ENCODE peak calls at places on chromosomes 5 and 9, in eight cellular contexts. One of them, this sample, is unnamed.

GRCh38 chr9:137083418-137084004 is 3.3 kb upstream of the MAN1B1 start:
- DNase-seq in heart right ventricle: no peak
- DNase-seq in mammary epithelial cell: peak; percentile 97
- DNase-seq in spleen: no peak
- DNase-seq in cardiac muscle cell: peak; percentile 94
- DNase-seq in pancreas: peak; percentile 29
- DNase-seq in hepatocyte: peak; percentile 85
- DNase-seq in tibial artery: peak; percentile 84
- DNase-seq in this sample: no peak

GRCh38 chr9:136675477-136676296 is 11.6 kb downstream of the AGPAT2 start:
- DNase-seq in mammary epithelial cell: no peak
- DNase-seq in cardiac muscle cell: no peak
- DNase-seq in spleen: no peak
- DNase-seq in hepatocyte: peak; percentile 63
- DNase-seq in pancreas: no peak
- DNase-seq in tibial artery: no peak
- DNase-seq in heart right ventricle: no peak
- DNase-seq in this sample: no peak

GRCh38 chr5:2120361-2120760 is 237.6 kb upstream of the IRX4 start:
- DNase-seq in pancreas: no peak
- DNase-seq in mammary epithelial cell: no peak
- DNase-seq in tibial artery: no peak
- DNase-seq in heart right ventricle: no peak
- DNase-seq in spleen: no peak
- DNase-seq in cardiac muscle cell: no peak
- DNase-seq in hepatocyte: no peak
- DNase-seq in this sample: no peak

GRCh38 chr9:99093492-99093791 is 11.5 kb upstream of the TGFBR1 start:
- DNase-seq in spleen: no peak
- DNase-seq in mammary epithelial cell: no peak
- DNase-seq in cardiac muscle cell: no peak
- DNase-seq in pancreas: no peak
- DNase-seq in heart right ventricle: no peak
- DNase-seq in tibial artery: no peak
- DNase-seq in hepatocyte: no peak
- DNase-seq in this sample: no peak

GRCh38 chr9:93827545-93828330 is 127.4 kb downstream of the BARX1 start:
- DNase-seq in hepatocyte: peak; percentile 73
- DNase-seq in tibial artery: no peak
- DNase-seq in spleen: peak; percentile 84
- DNase-seq in heart right ventricle: peak; percentile 42
- DNase-seq in mammary epithelial cell: peak; percentile 24
- DNase-seq in pancreas: peak; percentile 71
- DNase-seq in cardiac muscle cell: peak; percentile 59
- DNase-seq in this sample: peak; percentile 9

GRCh38 chr5:56493751-56494150 is 260.6 kb upstream of the ANKRD55 start:
- DNase-seq in mammary epithelial cell: no peak
- DNase-seq in pancreas: no peak
- DNase-seq in cardiac muscle cell: no peak
- DNase-seq in spleen: no peak
- DNase-seq in tibial artery: no peak
- DNase-seq in hepatocyte: no peak
- DNase-seq in heart right ventricle: no peak
- DNase-seq in this sample: no peak

GRCh38 chr5:101244621-101245020 is 341.5 kb upstream of the ST8SIA4 start:
- DNase-seq in spleen: no peak
- DNase-seq in cardiac muscle cell: no peak
- DNase-seq in pancreas: no peak
- DNase-seq in mammary epithelial cell: peak; percentile 1
- DNase-seq in heart right ventricle: no peak
- DNase-seq in tibial artery: no peak
- DNase-seq in hepatocyte: no peak
- DNase-seq in this sample: no peak

GRCh38 chr5:33440482-33441240 is at the start of gene TARS1:
- DNase-seq in spleen: peak; percentile 97
- DNase-seq in pancreas: peak; percentile 95
- DNase-seq in mammary epithelial cell: peak; percentile 100
- DNase-seq in cardiac muscle cell: peak; percentile 100
- DNase-seq in heart right ventricle: peak; percentile 95
- DNase-seq in hepatocyte: peak; percentile 99
- DNase-seq in tibial artery: peak; percentile 99
- DNase-seq in this sample: peak; percentile 96

GRCh38 chr5:56330806-56331205 is 97.7 kb upstream of the ANKRD55 start:
- DNase-seq in mammary epithelial cell: no peak
- DNase-seq in hepatocyte: no peak
- DNase-seq in pancreas: no peak
- DNase-seq in cardiac muscle cell: no peak
- DNase-seq in tibial artery: no peak
- DNase-seq in spleen: no peak
- DNase-seq in heart right ventricle: no peak
- DNase-seq in this sample: no peak

GRCh38 chr5:153939101-153939500 is 99.6 kb downstream of the FAM114A2 start:
- DNase-seq in pancreas: no peak
- DNase-seq in tibial artery: no peak
- DNase-seq in hepatocyte: no peak
- DNase-seq in heart right ventricle: no peak
- DNase-seq in mammary epithelial cell: no peak
- DNase-seq in spleen: no peak
- DNase-seq in cardiac muscle cell: no peak
- DNase-seq in this sample: no peak
- H3K9me3 ChIP-seq in pancreas: no peaks in the 10 kb centered on the region
- H3K9me3 ChIP-seq in tibial artery: peaks cover 52% of the 10 kb centered on the region
- H3K9me3 ChIP-seq in hepatocyte: no peaks in the 10 kb centered on the region
- H3K9me3 ChIP-seq in heart right ventricle: peaks cover 57% of the 10 kb centered on the region
- H3K9me3 ChIP-seq in mammary epithelial cell: peaks cover 38% of the 10 kb centered on the region
- H3K9me3 ChIP-seq in spleen: peaks cover 71% of the 10 kb centered on the region
- H3K9me3 ChIP-seq in cardiac muscle cell: no peaks in the 10 kb centered on the region
- H3K9me3 ChIP-seq in this sample: peaks cover 15% of the 10 kb centered on the region

GRCh38 chr9:3224931-3225330 is 300.9 kb downstream of the RFX3 start:
- DNase-seq in hepatocyte: no peak
- DNase-seq in mammary epithelial cell: no peak
- DNase-seq in pancreas: no peak
- DNase-seq in spleen: no peak
- DNase-seq in cardiac muscle cell: peak; percentile 36
- DNase-seq in heart right ventricle: no peak
- DNase-seq in tibial artery: no peak
- DNase-seq in this sample: no peak
- H3K27ac ChIP-seq in hepatocyte: no peak overlapping the region
- H3K27ac ChIP-seq in mammary epithelial cell: no peak overlapping the region
- H3K27ac ChIP-seq in pancreas: no peak overlapping the region
- H3K27ac ChIP-seq in spleen: no peak overlapping the region
- H3K27ac ChIP-seq in cardiac muscle cell: no peak overlapping the region
- H3K27ac ChIP-seq in heart right ventricle: no peak overlapping the region
- H3K27ac ChIP-seq in tibial artery: no peak overlapping the region
- H3K27ac ChIP-seq in this sample: no peak overlapping the region

GRCh38 chr5:176625966-176626875 is 4.1 kb downstream of the SNCB start:
- DNase-seq in hepatocyte: no peak
- DNase-seq in tibial artery: no peak
- DNase-seq in pancreas: no peak
- DNase-seq in heart right ventricle: no peak
- DNase-seq in spleen: peak; percentile 58
- DNase-seq in cardiac muscle cell: no peak
- DNase-seq in mammary epithelial cell: peak; percentile 38
- DNase-seq in this sample: no peak

GRCh38 chr5:176621661-176622079 is 8.7 kb downstream of the SNCB start:
- DNase-seq in hepatocyte: no peak
- DNase-seq in mammary epithelial cell: no peak
- DNase-seq in cardiac muscle cell: peak; percentile 56
- DNase-seq in pancreas: no peak
- DNase-seq in heart right ventricle: no peak
- DNase-seq in spleen: no peak
- DNase-seq in tibial artery: no peak
- DNase-seq in this sample: no peak

GRCh38 chr5:176624916-176625315 is 5.4 kb downstream of the SNCB start:
- DNase-seq in heart right ventricle: no peak
- DNase-seq in tibial artery: no peak
- DNase-seq in cardiac muscle cell: no peak
- DNase-seq in spleen: no peak
- DNase-seq in hepatocyte: no peak
- DNase-seq in pancreas: no peak
- DNase-seq in mammary epithelial cell: no peak
- DNase-seq in this sample: no peak

GRCh38 chr5:176625512-176625911 is 4.8 kb downstream of the SNCB start:
- DNase-seq in pancreas: no peak
- DNase-seq in spleen: peak; percentile 51
- DNase-seq in tibial artery: no peak
- DNase-seq in hepatocyte: no peak
- DNase-seq in mammary epithelial cell: no peak
- DNase-seq in cardiac muscle cell: no peak
- DNase-seq in heart right ventricle: no peak
- DNase-seq in this sample: no peak

GRCh38 chr5:176624142-176624541 is 6.2 kb downstream of the SNCB start:
- DNase-seq in hepatocyte: no peak
- DNase-seq in pancreas: no peak
- DNase-seq in cardiac muscle cell: no peak
- DNase-seq in mammary epithelial cell: no peak
- DNase-seq in tibial artery: no peak
- DNase-seq in heart right ventricle: no peak
- DNase-seq in spleen: no peak
- DNase-seq in this sample: no peak
- TF ChIP-seq CTCF in hepatocyte: no peak
- TF ChIP-seq CTCF in pancreas: no peak
- TF ChIP-seq CTCF in cardiac muscle cell: no peak
- TF ChIP-seq CTCF in mammary epithelial cell: no peak
- TF ChIP-seq CTCF in tibial artery: no peak
- TF ChIP-seq CTCF in heart right ventricle: no peak
- TF ChIP-seq CTCF in spleen: no peak
- TF ChIP-seq CTCF in this sample: no peak

GRCh38 chr5:178425621-178426068 is 164.5 kb downstream of the COL23A1 start:
- DNase-seq in cardiac muscle cell: no peak
- DNase-seq in spleen: peak; percentile 59
- DNase-seq in heart right ventricle: no peak
- DNase-seq in mammary epithelial cell: no peak
- DNase-seq in pancreas: no peak
- DNase-seq in hepatocyte: no peak
- DNase-seq in tibial artery: no peak
- DNase-seq in this sample: no peak

GRCh38 chr5:178422400-178422775 is 167.8 kb downstream of the COL23A1 start:
- DNase-seq in pancreas: no peak
- DNase-seq in tibial artery: no peak
- DNase-seq in hepatocyte: no peak
- DNase-seq in mammary epithelial cell: no peak
- DNase-seq in cardiac muscle cell: no peak
- DNase-seq in spleen: no peak
- DNase-seq in heart right ventricle: no peak
- DNase-seq in this sample: no peak

GRCh38 chr5:178424141-178424855 is 165.9 kb downstream of the COL23A1 start:
- DNase-seq in hepatocyte: no peak
- DNase-seq in cardiac muscle cell: no peak
- DNase-seq in heart right ventricle: no peak
- DNase-seq in tibial artery: no peak
- DNase-seq in spleen: no peak
- DNase-seq in mammary epithelial cell: no peak
- DNase-seq in pancreas: no peak
- DNase-seq in this sample: no peak

GRCh38 chr5:178421699-178422399 is 168.3 kb downstream of the COL23A1 start:
- DNase-seq in mammary epithelial cell: no peak
- DNase-seq in spleen: no peak
- DNase-seq in heart right ventricle: no peak
- DNase-seq in tibial artery: no peak
- DNase-seq in pancreas: no peak
- DNase-seq in cardiac muscle cell: no peak
- DNase-seq in hepatocyte: no peak
- DNase-seq in this sample: no peak

DNA sequence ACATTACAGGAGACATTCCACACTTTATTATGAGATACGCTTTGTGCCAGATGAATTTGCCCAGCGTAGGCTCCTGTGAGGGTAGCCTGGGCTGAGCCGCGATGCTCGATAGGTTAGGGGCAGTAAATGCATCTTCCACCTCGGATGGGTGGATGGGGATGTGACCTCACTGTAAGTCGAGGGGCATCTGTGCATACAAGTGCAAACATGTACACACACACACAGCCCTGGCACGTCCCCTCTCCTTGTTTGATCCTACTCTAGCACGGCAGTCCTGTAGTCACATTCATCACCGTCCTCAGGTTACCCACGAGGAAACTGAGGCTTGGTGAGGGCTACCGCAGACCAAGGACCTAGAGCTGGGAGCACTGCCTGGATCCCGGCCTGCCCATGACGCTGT is 166.8 kb downstream of the COL23A1 start:
- DNase-seq in cardiac muscle cell: no peak
- DNase-seq in heart right ventricle: no peak
- DNase-seq in hepatocyte: no peak
- DNase-seq in pancreas: no peak
- DNase-seq in spleen: no peak
- DNase-seq in mammary epithelial cell: no peak
- DNase-seq in tibial artery: no peak
- DNase-seq in this sample: no peak
- H3K9me3 ChIP-seq in cardiac muscle cell: no peaks in the 10 kb centered on the region
- H3K9me3 ChIP-seq in heart right ventricle: no peaks in the 10 kb centered on the region
- H3K9me3 ChIP-seq in hepatocyte: no peaks in the 10 kb centered on the region
- H3K9me3 ChIP-seq in pancreas: no peaks in the 10 kb centered on the region
- H3K9me3 ChIP-seq in spleen: no peaks in the 10 kb centered on the region
- H3K9me3 ChIP-seq in mammary epithelial cell: peaks cover 21% of the 10 kb centered on the region
- H3K9me3 ChIP-seq in tibial artery: no peaks in the 10 kb centered on the region
- H3K9me3 ChIP-seq in this sample: no peaks in the 10 kb centered on the region

This sample was measured in OCI-LY7.